ENCODE peak calls at places on chromosomes 1 and 21, in eight cellular contexts. O, P, M, L, J, D, U and C are unnamed samples.

GRCh38 chr1:42788021-42788420 is 3.2 kb downstream of the TMEM269 start:
- DNase-seq in O (no peak), P (no peak), J (no peak), D (no peak), M (no peak), U (no peak), L (no peak), C (no peak)

GRCh38 chr1:245663841-245664240 is 509.1 kb downstream of the KIF26B start:
- DNase-seq in M (no peak), U (no peak), P (no peak), O (peak; percentile 12), L (no peak), J (no peak), D (no peak), C (no peak)

GRCh38 chr1:203174324-203174985 is 1.2 kb downstream of the MYBPH start:
- DNase-seq in M (no peak), J (no peak), L (no peak), P (no peak), U (no peak), D (no peak), O (no peak), C (no peak)

GRCh38 chr1:6002714-6003501 is 10.7 kb upstream of the NPHP4 start:
- DNase-seq in D (peak; percentile 36), O (peak; percentile 76), L (no peak), U (peak; percentile 36), P (no peak), M (no peak), J (no peak), C (no peak)

GRCh38 chr21:20802201-20802600 is 196.0 kb upstream of the NCAM2 start:
- DNase-seq in O (no peak), J (no peak), L (no peak), U (no peak), M (no peak), P (no peak), D (no peak), C (no peak)

GRCh38 chr1:55898191-55898590 is 681.2 kb downstream of the PLPP3 start:
- DNase-seq in U (no peak), D (no peak), L (no peak), O (no peak), M (no peak), J (peak; percentile 82), P (no peak), C (no peak)

GRCh38 chr1:109024651-109025050 is 17.3 kb downstream of the WDR47 start:
- DNase-seq in J (no peak), L (no peak), U (no peak), O (no peak), P (no peak), M (no peak), D (no peak), C (no peak)

GRCh38 chr1:217369271-217369981 is 261.5 kb downstream of the GPATCH2 start:
- DNase-seq in L (peak; percentile 81), U (no peak), J (peak; percentile 3), D (peak; percentile 75), P (no peak), O (no peak), M (no peak), C (no peak)

GRCh38 chr1:78447096-78447495 is 43.7 kb upstream of the PTGFR start:
- DNase-seq in M (no peak), D (no peak), L (no peak), P (no peak), J (peak; percentile 29), U (no peak), O (no peak), C (no peak)

GRCh38 chr1:185938396-185938795 is 204.2 kb downstream of the HMCN1 start:
- DNase-seq in U (no peak), P (no peak), J (no peak), D (no peak), O (no peak), M (no peak), L (no peak), C (no peak)

GRCh38 chr1:110254604-110255003 is 44.5 kb downstream of the KCNC4 start:
- DNase-seq in O (no peak), L (no peak), P (no peak), M (no peak), D (no peak), U (no peak), J (no peak), C (no peak)

GRCh38 chr1:15186846-15187151 is 33.3 kb downstream of the TMEM51 start:
- DNase-seq in J (no peak), P (no peak), M (no peak), L (no peak), U (no peak), D (peak; percentile 70), O (no peak), C (no peak)